ENCODE peak calls at places on chromosomes 2 and 18, in ten cellular contexts. W, N, R, T, M, U, B, E, C and V are unnamed samples. For H3K27me3, the result is how much of the 10 kb centered on the place peaks cover.

GRCh38 chr2:204183608-204184007 is 247.0 kb downstream of the ICOS start:
- DNase-seq in R (no peak), M (no peak), W (no peak), N (no peak), U (no peak), B (no peak), C (no peak), E (no peak), T (no peak), V (no peak)

GRCh38 chr2:235333076-235333475 is 160.8 kb upstream of the AGAP1 start:
- DNase-seq in W (no peak), C (no peak), U (no peak), B (no peak), T (no peak), N (peak), M (no peak), E (no peak), R (no peak), V (no peak)

GRCh38 chr2:47028171-47028570 is 112.6 kb upstream of the MCFD2 start:
- DNase-seq in B (no peak), T (no peak), W (no peak), E (no peak), N (no peak), M (no peak), R (no peak), C (no peak), U (no peak), V (no peak)

GRCh38 chr2:233331536-233331935 is 22.8 kb upstream of the DGKD start:
- DNase-seq in B (no peak), M (no peak), U (peak), W (peak), R (no peak), C (no peak), N (no peak), T (peak), E (peak), V (no peak)

GRCh38 chr2:170771049-170771937 is 1.1 kb downstream of the ERICH2 start:
- DNase-seq in T (peak), C (no peak), B (no peak), R (no peak), W (no peak), M (no peak), N (peak), E (no peak), U (peak), V (peak)

GRCh38 chr2:36287363-36288275 is 68.0 kb upstream of the CRIM1 start:
- DNase-seq in U (no peak), T (no peak), M (peak), N (peak), W (no peak), C (no peak), B (no peak), R (no peak), E (no peak), V (no peak)

GRCh38 chr2:29166237-29166630 is 51.0 kb downstream of the CLIP4 start:
- DNase-seq in R (peak), W (no peak), T (no peak), M (no peak), N (no peak), U (no peak), C (no peak), B (no peak), E (no peak), V (no peak)

GRCh38 chr2:108625828-108626195 is 91.5 kb downstream of the LIMS1 start:
- DNase-seq in B (no peak), C (no peak), E (no peak), T (no peak), N (no peak), R (no peak), M (no peak), U (no peak), W (no peak), V (no peak)

GRCh38 chr2:69741281-69742169 is at the start of gene ANXA4:
- DNase-seq in U (peak), M (peak), C (peak), N (peak), W (peak), B (no peak), R (no peak), T (peak), E (peak), V (peak)

GRCh38 chr2:191617589-191617988 is 60.3 kb upstream of the NABP1 start:
- DNase-seq in W (no peak), M (no peak), C (no peak), N (no peak), E (no peak), T (no peak), B (no peak), U (peak), R (no peak), V (no peak)

GRCh38 chr2:96685592-96686459 is 43.3 kb downstream of the FER1L5 start:
- DNase-seq in B (no peak), E (no peak), U (no peak), T (no peak), C (no peak), W (no peak), N (no peak), M (no peak), R (no peak), V (no peak)

GRCh38 chr2:232697807-232698110 is 628 bp downstream of the GIGYF2 start:
- DNase-seq in U (no peak), W (no peak), E (no peak), T (no peak), R (no peak), C (no peak), N (no peak), M (no peak), B (no peak), V (no peak)

GRCh38 chr2:55309441-55309840 is 40.4 kb upstream of the MTIF2 start:
- DNase-seq in W (no peak), U (no peak), T (no peak), C (no peak), R (peak), M (peak), B (no peak), N (peak), E (no peak), V (peak)

GRCh38 chr2:39243469-39244123 is at the start of gene CDKL4:
- DNase-seq in B (no peak), N (no peak), C (no peak), T (peak), M (no peak), W (no peak), R (no peak), E (no peak), U (no peak), V (no peak)
- H3K4me3 ChIP-seq in B (peak), N (peak), C (no peak), T (no peak), M (peak), W (no peak), R (peak), E (no peak), U (no peak), V (no peak)

GRCh38 chr18:59222341-59222740 is 2.4 kb downstream of the GRP start:
- DNase-seq in U (no peak), C (no peak), T (no peak), B (no peak), N (no peak), M (no peak), R (no peak), E (no peak), W (no peak), V (no peak)
- H3K27me3 ChIP-seq in U (under half), C (half or more), T (half or more), B (under half), N (half or more), M (half or more), R (under half), E (under half), W (under half), V (half or more)

GRCh38 chr18:68713131-68713530 is 1.8 kb downstream of the TMX3 start:
- DNase-seq in W (no peak), U (no peak), B (no peak), M (no peak), R (no peak), N (no peak), E (no peak), T (no peak), C (no peak), V (no peak)
- H3K4me3 ChIP-seq in W (no peak), U (peak), B (no peak), M (no peak), R (no peak), N (peak), E (no peak), T (no peak), C (no peak), V (no peak)

DNA sequence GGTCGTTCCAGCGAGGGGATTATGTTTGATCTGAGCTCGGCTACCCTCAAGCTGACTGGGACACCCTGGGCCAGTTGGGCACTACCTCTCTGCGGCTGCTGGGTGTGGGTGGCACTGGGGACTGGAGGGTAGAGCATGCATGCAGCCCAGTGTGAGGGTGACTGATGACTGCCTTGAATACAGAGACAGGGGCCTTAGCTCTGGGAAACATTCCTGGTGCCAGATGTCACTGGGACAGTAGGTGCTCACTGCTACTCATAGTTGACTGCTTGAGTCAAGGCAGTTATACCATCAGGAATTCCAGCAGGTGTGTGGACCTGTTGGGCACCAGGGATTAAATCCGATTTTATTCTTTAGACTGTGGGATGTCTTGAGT is 33.6 kb upstream of the ATP6V1B1 start:
- DNase-seq in C (no peak), R (no peak), U (no peak), N (no peak), M (no peak), E (no peak), T (no peak), B (no peak), W (no peak), V (no peak)
- H3K27me3 ChIP-seq in C (half or more), R (half or more), U (under half), N (half or more), M (under half), E (under half), T (half or more), B (under half), W (under half), V (half or more)

GRCh38 chr18:79930020-79930642 is 21.3 kb downstream of the SLC66A2 start:
- DNase-seq in U (no peak), R (no peak), N (no peak), M (no peak), E (no peak), W (no peak), B (no peak), T (no peak), C (no peak), V (no peak)
- H3K4me3 ChIP-seq in U (no peak), R (no peak), N (no peak), M (no peak), E (no peak), W (no peak), B (no peak), T (no peak), C (no peak), V (no peak)

GRCh38 chr18:5195656-5196055 is 1.4 kb downstream of the AKAIN1 start:
- DNase-seq in C (no peak), W (no peak), B (no peak), U (no peak), N (no peak), E (no peak), R (no peak), T (no peak), M (no peak), V (no peak)

GRCh38 chr18:5196253-5197031 is 615 bp downstream of the AKAIN1 start:
- DNase-seq in U (no peak), E (no peak), N (no peak), M (no peak), C (no peak), R (no peak), W (no peak), T (no peak), B (no peak), V (no peak)

GRCh38 chr18:5197461-5197860 is 404 bp upstream of the AKAIN1 start:
- DNase-seq in U (no peak), E (no peak), N (no peak), C (no peak), T (no peak), R (no peak), B (no peak), W (no peak), M (no peak), V (no peak)

DNA sequence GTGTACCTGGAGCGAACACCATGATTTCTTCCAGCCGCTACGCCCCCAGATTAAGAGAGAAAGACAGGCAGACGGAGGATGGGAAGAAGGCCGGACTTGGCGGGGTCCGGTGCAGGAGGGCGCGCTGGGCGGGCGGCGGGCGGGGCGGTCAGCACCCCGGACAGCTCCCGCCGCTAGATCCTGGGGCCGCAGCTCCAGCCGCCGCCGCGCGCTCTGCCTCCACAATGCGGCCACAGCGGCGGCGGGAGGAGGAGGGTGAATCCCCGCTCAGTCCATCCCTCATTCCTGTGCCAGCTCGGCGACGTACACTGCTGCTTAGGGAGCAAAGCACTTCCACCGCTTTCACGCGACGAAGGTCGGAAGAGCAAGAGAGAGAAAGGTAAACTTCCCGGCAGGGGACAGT is at the start of gene AKAIN1:
- DNase-seq in T (no peak), N (peak), B (no peak), E (peak), M (peak), W (peak), U (peak), R (no peak), C (no peak), V (peak)
- H3K27me3 ChIP-seq in T (half or more), N (under half), B (under half), E (under half), M (under half), W (under half), U (under half), R (under half), C (under half), V (under half)